ENCODE peak calls at places on chromosome 17, in eight cellular contexts. P, H, R, I, G, B, F and Q are unnamed samples.

GRCh38 chr17:43701318-43701743 is 39.6 kb upstream of the MEOX1 start:
- DNase-seq in P (no peak), H (no peak), R (peak), I (no peak), G (peak), B (peak), F (no peak), Q (no peak)

GRCh38 chr17:81509048-81509686 is 3.4 kb downstream of the ACTG1 start:
- DNase-seq in P (no peak), H (no peak), R (peak), I (no peak), G (no peak), B (no peak), F (no peak), Q (no peak)

GRCh38 chr17:21532763-21533385 is 156.7 kb downstream of the KCNJ12 start:
- DNase-seq in P (no peak), H (no peak), R (no peak), I (no peak), G (no peak), B (no peak), F (no peak), Q (no peak)

GRCh38 chr17:82400830-82401229 is 17.3 kb upstream of the HEXD start:
- DNase-seq in P (no peak), H (no peak), R (no peak), I (no peak), G (peak), B (no peak), F (no peak), Q (peak)

GRCh38 chr17:58337126-58337599 is 8.6 kb upstream of the TSPOAP1 start:
- DNase-seq in P (no peak), H (no peak), R (no peak), I (no peak), G (peak), B (no peak), F (no peak), Q (peak)

GRCh38 chr17:16980813-16981731 is 9.2 kb upstream of the TNFRSF13B start:
- DNase-seq in P (no peak), H (peak), R (peak), I (peak), G (no peak), B (no peak), F (no peak), Q (no peak)

GRCh38 chr17:41965694-41966375 is 760 bp upstream of the CNP start:
- DNase-seq in P (no peak), H (no peak), R (peak), I (peak), G (peak), B (no peak), F (peak), Q (peak)

GRCh38 chr17:2602597-2603017 is 9.2 kb downstream of the PAFAH1B1 start:
- DNase-seq in P (no peak), H (no peak), R (no peak), I (no peak), G (no peak), B (no peak), F (no peak), Q (no peak)

GRCh38 chr17:81902653-81903414 is 796 bp downstream of the NPB start:
- DNase-seq in P (no peak), H (no peak), R (no peak), I (no peak), G (no peak), B (no peak), F (no peak), Q (no peak)

GRCh38 chr17:40450175-40450574 is 6.9 kb downstream of the IGFBP4 start:
- DNase-seq in P (no peak), H (no peak), R (peak), I (no peak), G (no peak), B (peak), F (no peak), Q (no peak)

GRCh38 chr17:17505151-17505550 is 9.0 kb upstream of the RASD1 start:
- DNase-seq in P (no peak), H (peak), R (no peak), I (no peak), G (no peak), B (no peak), F (no peak), Q (no peak)

GRCh38 chr17:73308017-73308823 is 3.6 kb downstream of the CDC42EP4 start:
- DNase-seq in P (no peak), H (no peak), R (peak), I (peak), G (no peak), B (peak), F (peak), Q (no peak)

GRCh38 chr17:48612456-48612853 is 1.6 kb upstream of the HOXB7 start:
- DNase-seq in P (no peak), H (no peak), R (no peak), I (no peak), G (no peak), B (no peak), F (no peak), Q (no peak)

GRCh38 chr17:79626156-79626890 is 15.5 kb upstream of the RBFOX3 start:
- DNase-seq in P (no peak), H (peak), R (no peak), I (peak), G (peak), B (no peak), F (no peak), Q (peak)

GRCh38 chr17:8463089-8463488 is 27.4 kb downstream of the NDEL1 start:
- DNase-seq in P (no peak), H (no peak), R (no peak), I (no peak), G (no peak), B (no peak), F (no peak), Q (no peak)

GRCh38 chr17:42289863-42290165 is 1.5 kb downstream of the STAT5A start:
- DNase-seq in P (no peak), H (no peak), R (no peak), I (peak), G (peak), B (no peak), F (peak), Q (no peak)

GRCh38 chr17:75468779-75469373 is 12.4 kb downstream of the TMEM94 start:
- DNase-seq in P (no peak), H (no peak), R (no peak), I (no peak), G (no peak), B (no peak), F (peak), Q (no peak)

GRCh38 chr17:43356999-43357398 is 41.8 kb upstream of the ARL4D start:
- DNase-seq in P (peak), H (no peak), R (peak), I (no peak), G (no peak), B (peak), F (peak), Q (no peak)

GRCh38 chr17:79042421-79043190 is 18.6 kb downstream of the C1QTNF1 start:
- DNase-seq in P (no peak), H (peak), R (peak), I (peak), G (peak), B (peak), F (peak), Q (peak)

GRCh38 chr17:6706499-6706898 is 6.7 kb downstream of the SLC13A5 start:
- DNase-seq in P (no peak), H (no peak), R (no peak), I (peak), G (no peak), B (no peak), F (no peak), Q (no peak)

GRCh38 chr17:521168-521525 is 168.5 kb upstream of the RPH3AL start:
- DNase-seq in P (no peak), H (no peak), R (no peak), I (no peak), G (no peak), B (no peak), F (no peak), Q (no peak)

GRCh38 chr17:57929392-57929791 is 25.8 kb downstream of the CUEDC1 start:
- DNase-seq in P (no peak), H (no peak), R (no peak), I (no peak), G (no peak), B (no peak), F (no peak), Q (no peak)

GRCh38 chr17:80921741-80922579 is 69.7 kb upstream of the CHMP6 start:
- DNase-seq in P (no peak), H (no peak), R (no peak), I (no peak), G (no peak), B (no peak), F (no peak), Q (no peak)

GRCh38 chr17:12756786-12757185 is 32.5 kb upstream of the ARHGAP44 start:
- DNase-seq in P (no peak), H (no peak), R (peak), I (no peak), G (no peak), B (no peak), F (no peak), Q (no peak)

GRCh38 chr17:79600071-79600470 is 10.8 kb downstream of the RBFOX3 start:
- DNase-seq in P (no peak), H (no peak), R (no peak), I (no peak), G (no peak), B (no peak), F (no peak), Q (no peak)

GRCh38 chr17:39949028-39949427 is 13.8 kb upstream of the GSDMA start:
- DNase-seq in P (no peak), H (no peak), R (no peak), I (no peak), G (no peak), B (no peak), F (no peak), Q (no peak)

GRCh38 chr17:332023-332422 is 20.6 kb downstream of the RPH3AL start:
- DNase-seq in P (no peak), H (no peak), R (no peak), I (no peak), G (no peak), B (no peak), F (no peak), Q (no peak)

GRCh38 chr17:53649201-53649600 is 173.5 kb upstream of the KIF2B start:
- DNase-seq in P (no peak), H (no peak), R (no peak), I (no peak), G (no peak), B (no peak), F (no peak), Q (no peak)

GRCh38 chr17:82392967-82393366 is 21.4 kb downstream of the UTS2R start:
- DNase-seq in P (no peak), H (no peak), R (no peak), I (no peak), G (no peak), B (no peak), F (no peak), Q (no peak)

GRCh38 chr17:46887717-46888116 is 35.2 kb upstream of the GOSR2 start:
- DNase-seq in P (no peak), H (no peak), R (no peak), I (no peak), G (no peak), B (no peak), F (no peak), Q (no peak)

GRCh38 chr17:17613708-17614114 is 22.2 kb upstream of the PEMT start:
- DNase-seq in P (peak), H (peak), R (peak), I (no peak), G (no peak), B (peak), F (peak), Q (no peak)

GRCh38 chr17:1590031-1590746 is 27.6 kb upstream of the PITPNA start:
- DNase-seq in P (no peak), H (no peak), R (peak), I (no peak), G (no peak), B (peak), F (peak), Q (no peak)